ENCODE peak calls at places on chromosomes 7 and 10, in four cellular contexts. U, R, P and V are unnamed samples. For H3K36me3, the result is how much of the 10 kb centered on the place peaks cover.

GRCh38 chr7:94301024-94301588 is 93.6 kb upstream of the COL1A2 start:
- DNase-seq in U (no peak), R (peak), P (peak), V (no peak)

GRCh38 chr10:17731331-17731730 is 20.7 kb upstream of the TMEM236 start:
- DNase-seq in U (no peak), R (no peak), P (no peak), V (no peak)

GRCh38 chr10:114384181-114384580 is 20.1 kb downstream of the AFAP1L2 start:
- DNase-seq in U (no peak), R (no peak), P (no peak), V (no peak)

GRCh38 chr10:128688154-128688553 is 561.9 kb upstream of the MKI67 start:
- DNase-seq in U (no peak), R (no peak), P (no peak), V (no peak)

GRCh38 chr10:75211007-75211735 is 575 bp downstream of the VDAC2 start:
- DNase-seq in U (peak), R (peak), P (no peak), V (peak)

GRCh38 chr10:101067356-101068083 is 5.7 kb downstream of the KAZALD1 start:
- DNase-seq in U (peak), R (peak), P (peak), V (peak)

GRCh38 chr10:122050316-122050715 is 61.4 kb downstream of the TACC2 start:
- DNase-seq in U (no peak), R (no peak), P (no peak), V (no peak)

GRCh38 chr10:29102233-29102632 is 186.6 kb upstream of the LYZL1 start:
- DNase-seq in U (no peak), R (no peak), P (no peak), V (no peak)

GRCh38 chr7:29327455-29327854 is 132.9 kb downstream of the CHN2 start:
- DNase-seq in U (no peak), R (no peak), P (no peak), V (no peak)

GRCh38 chr7:70063796-70064423 is 465.6 kb downstream of the AUTS2 start:
- DNase-seq in U (no peak), R (no peak), P (no peak), V (no peak)

GRCh38 chr7:49174396-49174795 is 250.0 kb downstream of the CDC14C start:
- DNase-seq in U (no peak), R (no peak), P (no peak), V (no peak)

GRCh38 chr7:53002389-53002788 is 33.0 kb upstream of the POM121L12 start:
- DNase-seq in U (no peak), R (no peak), P (no peak), V (no peak)

GRCh38 chr10:87685832-87686589 is 26.3 kb downstream of the PAPSS2 start:
- DNase-seq in U (no peak), R (no peak), P (no peak), V (no peak)

GRCh38 chr7:155644971-155645509 is 579 bp downstream of the RBM33 start:
- DNase-seq in U (peak), R (no peak), P (peak), V (no peak)

GRCh38 chr7:118052330-118052729 is 131.6 kb upstream of the LSM8 start:
- DNase-seq in U (no peak), R (no peak), P (no peak), V (no peak)

GRCh38 chr10:1050145-1050544 is 1.2 kb upstream of the IDI1 start:
- DNase-seq in U (peak), R (no peak), P (no peak), V (no peak)

GRCh38 chr10:119333146-119333792 is 125.9 kb downstream of the GRK5 start:
- DNase-seq in U (peak), R (peak), P (no peak), V (peak)

GRCh38 chr10:96830511-96831199 is 1.4 kb upstream of the LCOR start:
- DNase-seq in U (peak), R (no peak), P (peak), V (peak)

GRCh38 chr10:45419673-45420020 is 45.6 kb downstream of the ALOX5 start:
- DNase-seq in U (no peak), R (no peak), P (peak), V (no peak)

GRCh38 chr7:54944179-54944578 is 74.6 kb upstream of the EGFR start:
- DNase-seq in U (no peak), R (no peak), P (no peak), V (no peak)

GRCh38 chr7:132738254-132738653 is 162.0 kb upstream of the PLXNA4 start:
- DNase-seq in U (no peak), R (no peak), P (no peak), V (no peak)

DNA sequence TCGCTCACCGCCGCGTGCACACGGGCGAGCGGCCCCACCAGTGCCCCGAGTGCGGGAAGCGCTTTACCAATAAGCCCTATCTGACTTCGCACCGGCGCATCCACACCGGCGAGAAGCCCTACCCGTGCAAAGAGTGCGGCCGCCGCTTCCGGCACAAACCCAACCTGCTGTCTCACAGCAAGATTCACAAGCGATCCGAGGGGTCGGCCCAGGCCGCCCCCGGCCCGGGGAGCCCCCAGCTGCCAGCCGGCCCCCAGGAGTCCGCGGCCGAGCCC is 3.3 kb downstream of the REPIN1 start:
- DNase-seq in U (peak), R (no peak), P (no peak), V (no peak)
- H3K36me3 ChIP-seq in U (half or more), R (under half), P (under half), V (under half)

GRCh38 chr10:89565180-89565579 is 29.8 kb upstream of the SLC16A12 start:
- DNase-seq in U (no peak), R (no peak), P (no peak), V (no peak)
- H3K27ac ChIP-seq in U (no peak), R (no peak), P (no peak), V (no peak)

DNA sequence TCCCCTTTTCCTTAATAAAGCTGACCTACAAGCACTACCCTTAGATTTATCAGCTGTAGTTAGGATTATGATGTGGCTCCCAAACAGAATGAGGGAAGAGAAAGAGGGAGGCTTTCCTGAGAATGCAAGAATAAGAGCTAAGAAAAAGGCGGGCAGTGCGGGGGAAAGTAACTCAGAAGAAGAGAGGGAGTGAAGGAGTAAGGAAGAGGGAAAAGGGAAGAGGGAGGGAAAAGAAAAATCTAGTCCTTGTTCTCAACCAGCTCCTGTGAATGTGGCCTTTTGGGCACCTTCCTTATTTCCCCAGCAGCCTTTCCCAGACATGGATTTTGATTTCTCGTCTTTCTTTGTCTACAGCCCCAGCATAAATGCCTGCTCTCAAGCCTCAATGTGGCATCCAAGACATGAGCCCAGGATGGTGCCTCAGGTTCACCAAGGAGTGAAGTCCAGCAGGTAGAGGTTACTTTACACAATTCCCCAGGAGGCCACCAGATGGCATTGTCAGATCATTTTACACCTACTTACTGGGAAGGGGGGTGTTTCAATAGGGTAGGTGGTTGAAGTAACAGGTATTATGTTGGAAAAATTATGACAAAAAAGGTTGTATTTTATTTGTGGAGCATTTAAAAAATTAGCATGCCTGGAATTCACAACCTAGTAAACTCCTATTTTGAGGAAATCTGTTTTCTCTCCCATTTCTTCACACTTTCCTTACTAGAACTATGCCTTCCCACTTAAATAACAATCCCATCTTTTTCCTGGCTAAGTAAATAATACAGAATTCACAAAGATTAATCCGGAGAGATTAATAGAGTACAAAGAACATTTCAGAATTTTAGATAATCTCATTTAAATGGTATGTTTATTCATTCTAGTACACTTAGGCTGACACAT is 106.5 kb downstream of the HTR7 start:
- DNase-seq in U (peak), R (no peak), P (no peak), V (peak)
- H3K36me3 ChIP-seq in U (under half), R (under half), P (under half), V (under half)

DNA sequence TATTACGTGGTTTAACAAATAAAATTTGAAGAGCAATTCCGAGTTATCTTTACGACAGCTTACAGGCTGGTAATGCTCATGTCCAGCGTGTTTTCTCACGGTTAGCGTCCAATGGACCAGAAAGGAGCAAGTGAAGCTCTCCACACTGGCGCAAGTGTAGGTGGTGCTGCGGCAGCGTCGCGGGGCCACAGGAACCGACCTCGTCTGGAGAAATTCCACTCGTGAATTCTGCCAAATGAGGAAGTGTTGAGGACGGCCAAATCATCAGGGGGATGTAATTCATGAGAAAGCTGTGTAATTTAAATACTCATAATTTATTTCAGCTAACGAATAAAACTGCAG is 350 bp upstream of the ZNF37A start:
- DNase-seq in U (no peak), R (no peak), P (peak), V (no peak)
- H3K27ac ChIP-seq in U (peak), R (no peak), P (no peak), V (peak)

DNA sequence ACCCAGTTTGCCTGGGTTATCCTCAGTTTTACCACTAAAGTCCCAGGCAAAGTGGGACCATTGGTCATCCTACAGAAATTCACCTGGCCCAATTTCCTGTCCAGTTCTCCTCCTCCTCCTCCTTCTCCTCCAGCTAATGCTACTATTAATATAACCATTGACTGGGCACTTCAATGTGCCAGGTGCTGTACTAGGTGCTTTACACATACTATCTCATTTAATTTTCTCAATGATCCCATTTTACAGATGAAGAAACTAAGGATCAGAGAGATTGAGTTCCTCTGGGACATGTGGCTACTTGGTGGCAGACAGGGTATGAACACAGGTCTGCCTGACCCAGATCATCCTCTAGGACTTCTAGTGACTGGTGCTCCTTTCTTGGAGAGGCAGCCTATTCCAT is 79.0 kb downstream of the MYOF start:
- DNase-seq in U (no peak), R (no peak), P (no peak), V (no peak)
- H3K36me3 ChIP-seq in U (under half), R (under half), P (under half), V (under half)

GRCh38 chr7:139673762-139674161 is 104.0 kb downstream of the HIPK2 start:
- DNase-seq in U (no peak), R (no peak), P (no peak), V (no peak)

GRCh38 chr7:139671967-139672366 is 105.8 kb downstream of the HIPK2 start:
- DNase-seq in U (no peak), R (no peak), P (no peak), V (no peak)

GRCh38 chr7:139675127-139676110 is 102.4 kb downstream of the HIPK2 start:
- DNase-seq in U (no peak), R (no peak), P (no peak), V (no peak)

GRCh38 chr7:139674752-139675126 is 103.1 kb downstream of the HIPK2 start:
- DNase-seq in U (no peak), R (no peak), P (no peak), V (no peak)

GRCh38 chr7:139673230-139673629 is 104.6 kb downstream of the HIPK2 start:
- DNase-seq in U (no peak), R (no peak), P (no peak), V (no peak)
- H3K27ac ChIP-seq in U (no peak), R (no peak), P (peak), V (no peak)

DNA sequence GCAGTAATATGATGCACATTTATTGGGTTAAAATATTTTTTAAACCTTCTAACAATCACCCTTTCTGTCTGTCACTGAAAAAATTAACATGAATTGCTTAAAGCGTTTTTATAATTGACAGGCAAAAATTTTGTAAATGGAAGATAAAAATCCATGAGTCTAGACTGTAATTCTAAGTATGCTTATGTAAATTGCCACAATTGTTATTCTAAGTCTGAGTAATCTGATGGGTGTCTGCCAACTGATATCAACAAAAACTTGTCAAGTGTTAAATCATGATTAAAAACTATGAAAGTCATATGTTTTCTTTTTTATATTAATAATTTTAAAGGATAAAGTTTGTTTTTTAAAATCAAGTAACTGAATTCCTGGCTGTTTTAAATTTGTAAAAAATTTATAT is 208.2 kb downstream of the CDK14 start:
- DNase-seq in U (no peak), R (no peak), P (no peak), V (no peak)
- H3K36me3 ChIP-seq in U (under half), R (under half), P (under half), V (under half)

GRCh38 chr7:24576171-24577052 is 3.2 kb downstream of the PALS2 start:
- DNase-seq in U (peak), R (no peak), P (peak), V (no peak)

GRCh38 chr7:24582171-24582570 is 8.9 kb downstream of the PALS2 start:
- DNase-seq in U (no peak), R (no peak), P (no peak), V (no peak)

GRCh38 chr7:24580283-24580946 is 7.2 kb downstream of the PALS2 start:
- DNase-seq in U (no peak), R (no peak), P (no peak), V (no peak)
- H3K27ac ChIP-seq in U (no peak), R (no peak), P (no peak), V (no peak)

GRCh38 chr10:126158090-126158489 is 230.2 kb downstream of the ADAM12 start:
- DNase-seq in U (no peak), R (no peak), P (no peak), V (no peak)

GRCh38 chr10:126156012-126156411 is 232.3 kb downstream of the ADAM12 start:
- DNase-seq in U (peak), R (no peak), P (no peak), V (no peak)

GRCh38 chr10:126158537-126158936 is 229.7 kb downstream of the ADAM12 start:
- DNase-seq in U (no peak), R (no peak), P (no peak), V (no peak)

GRCh38 chr10:126157127-126157526 is 231.2 kb downstream of the ADAM12 start:
- DNase-seq in U (no peak), R (no peak), P (no peak), V (no peak)

GRCh38 chr10:126156545-126156944 is 231.7 kb downstream of the ADAM12 start:
- DNase-seq in U (no peak), R (no peak), P (peak), V (no peak)
- H3K36me3 ChIP-seq in U (under half), R (under half), P (under half), V (under half)